ENCODE peak calls at places on chromosomes 13 and 19, in nine cellular contexts. D, U, E, A, B, F, K, N and Q are unnamed samples.

GRCh38 chr19:54463531-54464043 is at the start of gene LENG9:
- DNase-seq in F (peak), D (peak), K (peak), B (peak), A (peak), E (peak), U (peak), N (peak), Q (peak)

GRCh38 chr19:41921280-41922219 is 6.7 kb downstream of the ERFL start:
- DNase-seq in K (no peak), U (no peak), F (no peak), E (no peak), A (no peak), B (no peak), D (no peak), N (no peak), Q (no peak)

GRCh38 chr19:19105365-19106060 is 32.8 kb downstream of the TMEM161A start:
- DNase-seq in E (peak), U (no peak), F (no peak), K (peak), N (no peak), A (peak), B (no peak), D (no peak), Q (no peak)

GRCh38 chr13:67619987-67620386 is 389.9 kb upstream of the PCDH9 start:
- DNase-seq in U (no peak), D (no peak), E (no peak), N (no peak), F (no peak), B (no peak), K (no peak), A (no peak), Q (no peak)

GRCh38 chr13:41284512-41285288 is 21.3 kb upstream of the MTRF1 start:
- DNase-seq in N (peak), D (no peak), A (peak), B (peak), U (no peak), K (peak), E (peak), F (peak), Q (peak)

GRCh38 chr19:8333771-8334457 is 9.1 kb downstream of the KANK3 start:
- DNase-seq in E (no peak), U (peak), N (no peak), F (no peak), K (no peak), A (no peak), D (no peak), B (no peak), Q (no peak)

GRCh38 chr13:74443623-74444022 is 309.4 kb upstream of the KLF12 start:
- DNase-seq in N (peak), A (peak), K (peak), F (peak), D (no peak), B (peak), E (no peak), U (no peak), Q (peak)

GRCh38 chr19:5775668-5776309 is 8.8 kb downstream of the PRR22 start:
- DNase-seq in U (no peak), N (no peak), F (peak), D (no peak), B (peak), A (peak), E (no peak), K (peak), Q (peak)

GRCh38 chr19:35070471-35070870 is 28.9 kb downstream of the HPN start:
- DNase-seq in F (no peak), D (no peak), K (no peak), U (no peak), N (no peak), E (no peak), B (no peak), A (no peak), Q (no peak)

GRCh38 chr13:34155931-34156607 is 338.1 kb downstream of the RFC3 start:
- DNase-seq in N (peak), B (no peak), A (no peak), F (peak), K (peak), U (no peak), D (no peak), E (no peak), Q (no peak)

GRCh38 chr13:113179374-113180230 is 21.2 kb downstream of the PROZ start:
- DNase-seq in N (no peak), A (no peak), D (no peak), B (no peak), K (peak), E (no peak), F (peak), U (no peak), Q (no peak)

GRCh38 chr19:1069009-1069779 is 2.2 kb downstream of the ARHGAP45 start:
- DNase-seq in N (no peak), F (no peak), U (no peak), A (no peak), D (peak), E (peak), B (no peak), K (no peak), Q (no peak)

GRCh38 chr13:73212482-73212881 is 153.7 kb downstream of the KLF5 start:
- DNase-seq in F (no peak), A (no peak), B (no peak), E (no peak), U (no peak), D (no peak), K (no peak), N (no peak), Q (no peak)

GRCh38 chr19:6969490-6969889 is 51.7 kb downstream of the MBD3L2B start:
- DNase-seq in B (no peak), N (no peak), U (no peak), D (no peak), A (no peak), K (no peak), F (no peak), E (no peak), Q (no peak)

GRCh38 chr13:79455331-79455730 is 25.6 kb upstream of the NDFIP2 start:
- DNase-seq in A (no peak), E (no peak), N (no peak), B (no peak), U (no peak), D (no peak), K (peak), F (peak), Q (no peak)

GRCh38 chr19:3517638-3518037 is 11.5 kb downstream of the FZR1 start:
- DNase-seq in B (no peak), A (no peak), U (no peak), E (no peak), K (no peak), F (no peak), D (no peak), N (no peak), Q (no peak)

GRCh38 chr13:40445557-40445990 is 220.9 kb downstream of the FOXO1 start:
- DNase-seq in E (peak), K (peak), N (no peak), U (no peak), D (no peak), F (no peak), B (peak), A (no peak), Q (peak)

GRCh38 chr13:43629691-43630480 is 156.9 kb downstream of the ENOX1 start:
- DNase-seq in A (no peak), D (no peak), F (no peak), N (no peak), K (peak), U (no peak), E (no peak), B (no peak), Q (no peak)

GRCh38 chr13:50192272-50192813 is 177.1 kb downstream of the KCNRG start:
- DNase-seq in A (no peak), K (no peak), U (no peak), N (no peak), B (no peak), F (no peak), E (no peak), D (no peak), Q (no peak)

GRCh38 chr19:51702103-51702753 is 9.1 kb downstream of the SPACA6 start:
- DNase-seq in B (no peak), K (peak), N (no peak), A (peak), F (no peak), E (peak), D (peak), U (no peak), Q (no peak)

GRCh38 chr19:32976223-32976805 is 4.3 kb downstream of the FAAP24 start:
- DNase-seq in A (peak), E (peak), D (peak), K (peak), N (peak), F (peak), B (peak), U (peak), Q (no peak)

GRCh38 chr19:39194832-39195542 is 1.8 kb upstream of the NCCRP1 start:
- DNase-seq in A (no peak), B (no peak), K (no peak), E (no peak), N (no peak), D (no peak), F (no peak), U (no peak), Q (no peak)

GRCh38 chr19:32675720-32676185 is at the start of gene RGS9BP:
- DNase-seq in E (peak), N (peak), F (peak), K (peak), U (peak), D (peak), B (peak), A (peak), Q (no peak)